ENCODE peak calls at places on chromosomes 6 and 20, in five cellular contexts. U is NB4, S is heart right ventricle, O is astrocyte of the spinal cord, N is epithelial cell of esophagus. F is an unnamed sample.

GRCh38 chr6:130527173-130527572 is 161.4 kb downstream of the TMEM200A start:
- DNase-seq in S (no peak), N (no peak), O (no peak), U (no peak), F (no peak)

GRCh38 chr20:53609501-53610445 is 16.1 kb upstream of the ZNF217 start:
- DNase-seq in O (peak; percentile 48), U (peak; percentile 92), N (no peak), S (no peak), F (peak; percentile 47)

GRCh38 chr20:60035-60918 is 27.2 kb upstream of the DEFB125 start:
- DNase-seq in U (no peak), N (no peak), O (no peak), S (no peak), F (no peak)

GRCh38 chr6:108684809-108685329 is 124.2 kb downstream of the FOXO3 start:
- DNase-seq in O (peak; percentile 69), S (no peak), U (no peak), N (no peak), F (peak; percentile 60)

GRCh38 chr6:45569210-45569945 is 191.6 kb upstream of the SUPT3H start:
- DNase-seq in S (no peak), U (no peak), O (no peak), N (peak; percentile 66), F (no peak)

GRCh38 chr6:165439928-165440554 is 130.6 kb upstream of the C6orf118 start:
- DNase-seq in U (peak; percentile 60), S (no peak), N (peak; percentile 76), O (peak; percentile 77), F (peak; percentile 68)

GRCh38 chr6:144543006-144543871 is 258.1 kb downstream of the UTRN start:
- DNase-seq in U (peak; percentile 96), S (no peak), N (peak; percentile 37), O (peak; percentile 37), F (peak; percentile 74)

GRCh38 chr6:44859901-44860410 is 468.2 kb upstream of the RUNX2 start:
- DNase-seq in S (no peak), U (no peak), O (no peak), N (no peak), F (no peak)

GRCh38 chr20:56515657-56516381 is 8.7 kb upstream of the FAM209A start:
- DNase-seq in U (peak; percentile 39), N (no peak), S (peak; percentile 35), O (peak; percentile 24), F (peak; percentile 33)

GRCh38 chr6:1759877-1760276 is 150.2 kb downstream of the FOXC1 start:
- DNase-seq in U (no peak), O (no peak), N (no peak), S (no peak), F (no peak)

GRCh38 chr20:35845561-35845960 is 73.7 kb downstream of the PHF20 start:
- DNase-seq in O (peak; percentile 52), N (peak; percentile 76), S (no peak), U (no peak), F (peak; percentile 39)

GRCh38 chr20:59121714-59122376 is 41.8 kb upstream of the ZNF831 start:
- DNase-seq in O (no peak), S (no peak), U (no peak), N (no peak), F (no peak)

GRCh38 chr6:161284653-161285052 is 10.8 kb upstream of the AGPAT4 start:
- DNase-seq in N (no peak), U (no peak), O (no peak), S (no peak), F (no peak)

GRCh38 chr6:48429610-48430009 is 318.6 kb upstream of the PTCHD4 start:
- DNase-seq in O (peak; percentile 3), N (no peak), U (no peak), S (no peak), F (no peak)

GRCh38 chr20:36483919-36484808 is 57.2 kb upstream of the MYL9 start:
- DNase-seq in N (peak; percentile 53), O (peak; percentile 47), U (no peak), S (no peak), F (no peak)

GRCh38 chr20:58719258-58719657 is 26.7 kb downstream of the NPEPL1 start:
- DNase-seq in N (no peak), S (no peak), U (peak; percentile 0), O (no peak), F (no peak)

GRCh38 chr6:139308284-139308916 is 16.6 kb upstream of the TXLNB start:
- DNase-seq in O (peak; percentile 48), N (no peak), S (no peak), U (peak; percentile 52), F (peak; percentile 27)

GRCh38 chr20:8876381-8876780 is 192.5 kb upstream of the PLCB4 start:
- DNase-seq in U (no peak), O (no peak), S (no peak), N (no peak), F (no peak)

GRCh38 chr20:25389858-25390537 is 637 bp downstream of the ABHD12 start:
- DNase-seq in U (peak; percentile 54), O (no peak), N (no peak), S (peak; percentile 18), F (no peak)

GRCh38 chr6:24394777-24395437 is 7.8 kb upstream of the MRS2 start:
- DNase-seq in U (peak; percentile 80), O (peak; percentile 37), S (no peak), N (peak; percentile 89), F (peak; percentile 97)

GRCh38 chr6:64376394-64376793 is 740.8 kb downstream of the PHF3 start:
- DNase-seq in O (no peak), S (no peak), N (no peak), U (no peak), F (no peak)

GRCh38 chr6:11298651-11299420 is 66.4 kb upstream of the NEDD9 start:
- DNase-seq in U (no peak), O (peak; percentile 49), S (no peak), N (peak; percentile 16), F (no peak)

GRCh38 chr6:142313284-142313683 is 11.5 kb downstream of the ADGRG6 start:
- DNase-seq in O (peak; percentile 50), S (no peak), N (peak; percentile 81), U (no peak), F (peak; percentile 64)

GRCh38 chr6:119830494-119831295 is 481.1 kb upstream of the MAN1A1 start:
- DNase-seq in N (peak; percentile 98), S (no peak), U (no peak), O (no peak), F (peak; percentile 2)

GRCh38 chr20:49593441-49594142 is 25.7 kb upstream of the PTGIS start:
- DNase-seq in N (no peak), S (no peak), O (no peak), U (no peak), F (no peak)

GRCh38 chr6:10659697-10660348 is 34.6 kb downstream of the C6orf52 start:
- DNase-seq in U (no peak), O (no peak), N (no peak), S (no peak), F (no peak)

GRCh38 chr20:42688576-42688975 is 501.1 kb downstream of the PTPRT start:
- DNase-seq in S (no peak), O (no peak), U (peak; percentile 21), N (no peak), F (no peak)

GRCh38 chr6:26197736-26198625 is 110.8 kb downstream of the HFE start:
- DNase-seq in O (peak; percentile 49), N (peak; percentile 50), S (no peak), U (peak; percentile 80), F (peak; percentile 41)

DNA sequence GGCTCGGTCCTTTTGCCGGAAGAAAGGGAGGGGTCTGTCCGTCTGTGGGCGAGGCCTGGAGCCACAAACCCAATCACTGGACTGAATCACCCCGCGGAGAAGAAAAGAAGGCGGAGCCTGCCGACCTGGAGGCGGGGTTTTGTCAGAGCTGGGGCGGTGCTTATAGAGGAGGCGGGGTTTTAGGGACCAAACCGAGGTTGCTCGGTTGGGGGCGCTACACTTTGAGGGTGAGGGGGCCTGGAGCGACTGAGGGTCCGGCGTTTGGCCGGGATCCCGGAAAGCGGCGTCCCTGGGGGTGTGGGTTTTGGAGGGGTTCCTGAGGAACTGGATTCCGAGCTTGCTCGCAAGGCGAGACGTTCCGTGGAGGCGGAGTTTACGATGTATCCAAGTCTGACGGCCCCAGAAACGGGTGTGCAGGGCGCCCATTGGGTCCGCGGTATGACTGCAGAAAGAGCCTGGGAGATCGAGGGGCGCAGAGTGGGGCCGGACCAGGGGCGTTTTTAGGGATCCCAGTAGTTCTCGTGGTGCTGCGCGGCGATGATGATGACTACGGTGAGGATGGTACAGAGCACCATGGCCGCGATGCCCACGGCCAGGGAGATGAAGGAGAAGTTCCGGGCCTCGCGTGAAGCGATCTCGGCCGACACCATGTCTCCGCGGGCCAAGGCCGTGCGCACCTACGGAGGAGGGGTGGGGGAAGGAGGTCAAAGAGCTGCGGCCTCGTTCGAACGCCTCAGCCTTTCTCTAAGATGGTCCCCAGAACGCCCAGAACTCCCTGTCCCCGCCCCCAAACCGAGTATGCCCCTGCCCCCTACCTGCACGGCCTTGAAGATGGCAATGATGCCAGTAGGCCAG is 2.8 kb downstream of the PRRT1 start:
- DNase-seq in S (peak; percentile 53), U (no peak), O (peak; percentile 60), N (peak; percentile 89), F (no peak)
- TF ChIP-seq CTCF in S (peak; percentile 14), U (no peak), O (peak; percentile 35), N (peak; percentile 55), F (no peak)

GRCh38 chr6:7911345-7911725 is 747 bp upstream of the TXNDC5 start:
- DNase-seq in N (peak; percentile 63), S (no peak), O (no peak), U (no peak), F (no peak)
- H3K4me3 ChIP-seq in N (peak overlapping the region; percentile 53), S (no peak overlapping the region), O (no peak overlapping the region), U (peak overlapping the region; percentile 27), F (peak overlapping the region; percentile 57)

GRCh38 chr6:84777888-84778287 is 13.5 kb upstream of the TBX18 start:
- DNase-seq in N (peak; percentile 33), O (peak; percentile 20), U (no peak), S (no peak), F (peak; percentile 84)

GRCh38 chr6:84774174-84775158 is 10.1 kb upstream of the TBX18 start:
- DNase-seq in O (peak; percentile 66), U (no peak), N (peak; percentile 62), S (peak; percentile 15), F (peak; percentile 51)

GRCh38 chr6:84779917-84780316 is 15.5 kb upstream of the TBX18 start:
- DNase-seq in O (no peak), U (no peak), N (no peak), S (no peak), F (no peak)

GRCh38 chr6:84776392-84776791 is 12.0 kb upstream of the TBX18 start:
- DNase-seq in N (no peak), U (no peak), S (no peak), O (no peak), F (no peak)

DNA sequence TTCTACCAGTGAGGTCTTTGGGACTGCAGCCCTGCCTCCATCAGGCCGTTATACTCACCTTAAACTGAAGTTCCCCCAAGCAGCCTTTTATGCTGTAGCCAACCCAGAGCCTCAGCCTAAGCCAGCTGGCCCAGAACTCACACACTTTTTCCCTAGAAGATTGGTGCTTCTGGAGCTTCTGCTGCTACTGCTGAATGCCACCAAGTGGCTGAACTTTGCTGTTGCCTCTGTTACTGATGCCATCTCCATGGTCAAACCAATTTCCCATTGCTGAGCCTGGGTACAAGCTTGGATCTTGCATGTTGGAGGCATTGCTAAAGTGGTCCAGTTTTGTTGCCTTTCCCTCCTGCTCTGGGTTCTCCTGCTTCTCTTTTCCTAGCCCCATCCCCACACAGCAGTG is 15.0 kb upstream of the TBX18 start:
- DNase-seq in U (no peak), N (no peak), S (no peak), O (no peak), F (no peak)
- TF ChIP-seq CTCF in U (peak; percentile 7), N (peak; percentile 42), S (no peak), O (peak; percentile 31), F (peak; percentile 22)

GRCh38 chr6:77373955-77374354 is 89.3 kb downstream of the HTR1B start:
- DNase-seq in U (no peak), N (no peak), S (no peak), O (no peak), F (no peak)

GRCh38 chr6:77366798-77367197 is 96.5 kb downstream of the HTR1B start:
- DNase-seq in O (no peak), U (no peak), S (no peak), N (no peak), F (no peak)

GRCh38 chr6:77368660-77369313 is 94.5 kb downstream of the HTR1B start:
- DNase-seq in O (peak; percentile 3), S (peak; percentile 18), U (no peak), N (peak; percentile 59), F (peak; percentile 27)
- H3K4me3 ChIP-seq in O (peak overlapping the region; percentile 56), S (peak overlapping the region; percentile 36), U (no peak overlapping the region), N (peak overlapping the region; percentile 58), F (peak overlapping the region; percentile 60)

F was measured in fibroblast of mammary gland.